ENCODE peak calls at places on chromosomes 4 and X, in nine cellular contexts. D is GDM1; P is kidney tubule cell; U is activated T-helper 1 cell treated with anti-CD3 and anti-CD28 coated beads, Interleukin-2, amount 50 U/mL, for 16 hours; R is substantia nigra; O is AG08395; Y is NCI-H1092; B is uterus; N is stimulated activated CD4-positive, alpha-beta T cell treated with anti-CD3 and anti-CD28 coated beads, TNF-alpha, amount 100 ng/mL, for 4 hours. A is an unnamed sample.

GRCh38 chrX:1466971-1467561 is 14.4 kb upstream of the ASMTL start:
- DNase-seq in D (peak), P (peak), U (no peak), R (no peak), O (no peak), Y (no peak), B (no peak), N (no peak), A (no peak)

GRCh38 chr4:144685916-144686315 is 40.0 kb downstream of the HHIP start:
- DNase-seq in D (no peak), P (no peak), U (no peak), R (no peak), O (no peak), Y (no peak), B (no peak), N (no peak), A (no peak)

GRCh38 chr4:69907151-69907550 is 23.7 kb upstream of the CSN1S1 start:
- DNase-seq in D (no peak), P (no peak), U (no peak), R (no peak), O (no peak), Y (no peak), B (no peak), N (no peak), A (no peak)

GRCh38 chr4:140186651-140187315 is 32.8 kb upstream of the MAML3 start:
- DNase-seq in D (no peak), P (peak), U (no peak), R (no peak), O (peak), Y (no peak), B (peak), N (no peak), A (peak)

GRCh38 chr4:67049446-67049845 is 495.9 kb downstream of the CENPC start:
- DNase-seq in D (no peak), P (no peak), U (no peak), R (no peak), O (no peak), Y (no peak), B (no peak), N (no peak), A (no peak)

GRCh38 chr4:152187693-152188092 is 348.2 kb downstream of the FBXW7 start:
- DNase-seq in D (no peak), P (no peak), U (no peak), R (no peak), O (peak), Y (no peak), B (no peak), N (no peak), A (no peak)

GRCh38 chrX:132393090-132393884 is 95.6 kb downstream of the MBNL3 start:
- DNase-seq in D (no peak), P (no peak), U (no peak), R (no peak), O (no peak), Y (no peak), B (no peak), N (no peak), A (no peak)

GRCh38 chr4:138327334-138327733 is 85.2 kb upstream of the SLC7A11 start:
- DNase-seq in D (no peak), P (no peak), U (no peak), R (no peak), O (no peak), Y (no peak), B (no peak), N (no peak), A (no peak)

GRCh38 chrX:2226182-2226581 is 274.6 kb downstream of the DHRSX start:
- DNase-seq in D (no peak), P (no peak), U (no peak), R (no peak), O (no peak), Y (no peak), B (no peak), N (no peak), A (no peak)

GRCh38 chr4:93384211-93384610 is 444.3 kb upstream of the ATOH1 start:
- DNase-seq in D (no peak), P (peak), U (no peak), R (no peak), O (no peak), Y (no peak), B (no peak), N (no peak), A (peak)

GRCh38 chrX:42770566-42770965 is 7.4 kb downstream of the PPP1R2C start:
- DNase-seq in D (no peak), P (peak), U (no peak), R (no peak), O (no peak), Y (no peak), B (no peak), N (no peak), A (no peak)

GRCh38 chr4:175951794-175952193 is 113.8 kb upstream of the WDR17 start:
- DNase-seq in D (no peak), P (peak), U (no peak), R (no peak), O (no peak), Y (no peak), B (no peak), N (no peak), A (peak)

GRCh38 chr4:128320656-128321055 is 33.0 kb upstream of the PGRMC2 start:
- DNase-seq in D (no peak), P (no peak), U (no peak), R (no peak), O (no peak), Y (no peak), B (no peak), N (no peak), A (no peak)

GRCh38 chrX:86039625-86040568 is 7.5 kb downstream of the CHM start:
- DNase-seq in D (no peak), P (no peak), U (no peak), R (no peak), O (no peak), Y (no peak), B (no peak), N (no peak), A (no peak)

GRCh38 chr4:15078682-15079642 is 76.7 kb downstream of the CPEB2 start:
- DNase-seq in D (no peak), P (no peak), U (no peak), R (no peak), O (no peak), Y (no peak), B (no peak), N (no peak), A (no peak)

GRCh38 chr4:110124721-110125120 is 73.7 kb downstream of the ELOVL6 start:
- DNase-seq in D (no peak), P (no peak), U (no peak), R (no peak), O (no peak), Y (no peak), B (no peak), N (no peak), A (no peak)

A was measured in kidney glomerular epithelial cell.